ENCODE peak calls at places on chromosome 12, in ten cellular contexts. R is CD4-positive, alpha-beta T cell; O is tibial artery; M is prostate gland; E is SK-N-MC; C is PC-3; W is effector memory CD4-positive, alpha-beta T cell; I is IMR-90; Y is MM.1S; B is uterus. X is an unnamed sample.

GRCh38 chr12:107749094-107749493 is 11.8 kb downstream of the PRDM4 start:
- DNase-seq in R (no peak), O (no peak), M (no peak), E (no peak), C (peak; percentile 66), W (no peak), I (peak; percentile 17), Y (no peak), B (no peak), X (no peak)

GRCh38 chr12:22481557-22482104 is 62.7 kb downstream of the C2CD5 start:
- DNase-seq in R (no peak), O (no peak), M (no peak), E (no peak), C (no peak), W (no peak), I (no peak), Y (no peak), B (no peak), X (no peak)

GRCh38 chr12:121857322-121858246 is 1.1 kb downstream of the HPD start:
- DNase-seq in R (no peak), O (no peak), M (no peak), E (no peak), C (no peak), W (no peak), I (no peak), Y (no peak), B (no peak), X (no peak)

GRCh38 chr12:14824012-14824634 is 10.1 kb upstream of the SMCO3 start:
- DNase-seq in R (no peak), O (no peak), M (no peak), E (no peak), C (no peak), W (no peak), I (peak; percentile 22), Y (no peak), B (no peak), X (no peak)

GRCh38 chr12:60666895-60667294 is 1071.1 kb downstream of the SLC16A7 start:
- DNase-seq in R (no peak), O (no peak), M (no peak), E (no peak), C (no peak), W (no peak), I (no peak), Y (no peak), B (no peak), X (no peak)

GRCh38 chr12:51866762-51867161 is 18.2 kb upstream of the FIGNL2 start:
- DNase-seq in R (no peak), O (no peak), M (no peak), E (no peak), C (no peak), W (no peak), I (no peak), Y (no peak), B (no peak), X (no peak)

GRCh38 chr12:26936559-26937442 is 980 bp downstream of the INTS13 start:
- DNase-seq in R (no peak), O (no peak), M (no peak), E (no peak), C (peak; percentile 17), W (peak; percentile 5), I (no peak), Y (peak; percentile 28), B (no peak), X (no peak)

GRCh38 chr12:104456950-104457745 is 400 bp downstream of the CHST11 start:
- DNase-seq in R (peak; percentile 47), O (peak; percentile 84), M (peak; percentile 77), E (no peak), C (peak; percentile 86), W (peak; percentile 33), I (peak; percentile 61), Y (peak; percentile 67), B (peak; percentile 78), X (peak; percentile 67)

GRCh38 chr12:95721320-95721719 is 69.2 kb downstream of the NTN4 start:
- DNase-seq in R (no peak), O (no peak), M (peak; percentile 48), E (no peak), C (peak; percentile 16), W (no peak), I (peak; percentile 33), Y (no peak), B (no peak), X (no peak)

GRCh38 chr12:47222960-47223847 is 143.4 kb upstream of the AMIGO2 start:
- DNase-seq in R (no peak), O (no peak), M (no peak), E (no peak), C (no peak), W (no peak), I (no peak), Y (no peak), B (no peak), X (no peak)

GRCh38 chr12:18723752-18724151 is 14.1 kb downstream of the PLCZ1 start:
- DNase-seq in R (no peak), O (no peak), M (peak; percentile 19), E (no peak), C (peak; percentile 89), W (no peak), I (peak; percentile 93), Y (no peak), B (no peak), X (no peak)

GRCh38 chr12:14153803-14154202 is 172.4 kb upstream of the GRIN2B start:
- DNase-seq in R (no peak), O (no peak), M (no peak), E (no peak), C (no peak), W (no peak), I (no peak), Y (no peak), B (no peak), X (no peak)

GRCh38 chr12:12686472-12686871 is 9.5 kb downstream of the GPR19 start:
- DNase-seq in R (no peak), O (no peak), M (no peak), E (no peak), C (no peak), W (no peak), I (no peak), Y (no peak), B (no peak), X (no peak)

GRCh38 chr12:76457818-76458217 is 101.8 kb downstream of the OSBPL8 start:
- DNase-seq in R (no peak), O (no peak), M (no peak), E (no peak), C (no peak), W (no peak), I (no peak), Y (no peak), B (no peak), X (no peak)

GRCh38 chr12:76455582-76456345 is 103.8 kb downstream of the OSBPL8 start:
- DNase-seq in R (no peak), O (no peak), M (peak; percentile 14), E (peak; percentile 32), C (peak; percentile 95), W (no peak), I (peak; percentile 95), Y (peak; percentile 53), B (no peak), X (no peak)

GRCh38 chr12:76460807-76461206 is 98.8 kb downstream of the OSBPL8 start:
- DNase-seq in R (no peak), O (no peak), M (no peak), E (no peak), C (no peak), W (no peak), I (no peak), Y (no peak), B (no peak), X (no peak)

GRCh38 chr12:76451528-76451927 is 103.3 kb upstream of the BBS10 start:
- DNase-seq in R (no peak), O (no peak), M (no peak), E (no peak), C (peak; percentile 21), W (no peak), I (no peak), Y (no peak), B (no peak), X (no peak)

GRCh38 chr12:76457010-76457409 is 102.6 kb downstream of the OSBPL8 start:
- DNase-seq in R (no peak), O (no peak), M (no peak), E (no peak), C (no peak), W (no peak), I (no peak), Y (no peak), B (no peak), X (no peak)
- H3K27ac ChIP-seq in R (no peak overlapping the region), O (no peak overlapping the region), M (no peak overlapping the region), E (no peak overlapping the region), C (no peak overlapping the region), W (no peak overlapping the region), I (no peak overlapping the region), Y (no peak overlapping the region), B (no peak overlapping the region), X (no peak overlapping the region)

GRCh38 chr12:7959278-7960063 is 23.5 kb upstream of the SLC2A3 start:
- DNase-seq in R (no peak), O (no peak), M (no peak), E (peak; percentile 96), C (peak; percentile 52), W (peak; percentile 46), I (no peak), Y (peak; percentile 77), B (no peak), X (no peak)
- H3K27ac ChIP-seq in R (peak overlapping the region; percentile 59), O (peak overlapping the region; percentile 69), M (no peak overlapping the region), E (peak overlapping the region; percentile 88), C (no peak overlapping the region), W (peak overlapping the region; percentile 88), I (no peak overlapping the region), Y (peak overlapping the region; percentile 66), B (peak overlapping the region; percentile 73), X (no peak overlapping the region)

DNA sequence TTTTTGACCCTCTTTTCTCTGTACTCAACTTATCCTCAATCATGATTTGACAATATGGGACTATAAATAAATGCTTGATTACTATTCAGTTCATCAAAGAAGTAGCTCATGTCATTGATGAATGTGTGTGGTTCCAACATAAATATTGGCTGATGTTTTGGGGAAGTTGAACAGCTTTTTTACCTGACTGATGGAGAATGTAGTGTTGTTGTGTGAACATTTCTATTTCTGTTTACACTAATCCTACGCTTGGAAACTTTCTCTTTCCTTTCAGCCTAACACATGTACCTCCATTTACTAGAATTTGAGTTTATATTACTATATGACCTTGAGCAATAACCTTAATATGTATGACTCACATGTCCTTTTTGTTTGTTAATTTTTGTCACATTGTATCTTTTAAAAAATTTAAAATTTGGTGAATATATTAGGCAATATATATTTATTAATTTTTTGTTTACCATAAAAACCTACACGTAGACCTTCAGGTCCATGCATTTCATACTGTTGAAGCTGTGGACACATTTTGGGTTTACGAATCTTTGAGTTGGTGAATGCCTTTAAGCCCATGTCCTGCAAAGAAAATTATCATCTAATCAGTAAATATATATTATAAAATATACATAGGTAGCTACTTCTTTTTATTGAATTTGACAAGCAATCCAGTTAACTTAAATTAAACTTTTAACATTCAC is 21.1 kb downstream of the A2M start:
- DNase-seq in R (no peak), O (no peak), M (no peak), E (no peak), C (no peak), W (no peak), I (no peak), Y (no peak), B (no peak), X (no peak)
- H3K27ac ChIP-seq in R (no peak overlapping the region), O (no peak overlapping the region), M (no peak overlapping the region), E (no peak overlapping the region), C (no peak overlapping the region), W (no peak overlapping the region), I (no peak overlapping the region), Y (no peak overlapping the region), B (no peak overlapping the region), X (no peak overlapping the region)

DNA sequence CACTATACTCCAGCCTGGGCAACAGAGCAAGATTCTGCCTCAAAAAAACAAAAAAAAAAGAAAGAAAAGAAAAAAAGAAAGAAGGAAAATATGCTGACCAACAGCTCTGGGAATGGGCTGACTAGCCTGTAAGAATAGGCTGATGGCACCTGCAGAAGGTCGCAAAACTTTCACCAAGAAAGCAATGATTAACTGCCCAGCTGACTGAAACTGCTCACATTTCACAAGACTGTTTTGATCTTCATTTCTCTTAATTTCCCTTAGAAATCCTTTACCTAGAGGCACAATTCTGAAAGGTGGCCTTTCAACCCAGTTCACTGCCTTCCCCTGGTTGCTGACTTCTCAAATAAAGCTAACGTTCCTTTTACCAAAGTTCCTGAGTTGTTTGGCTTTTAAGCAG is 12.4 kb downstream of the BEST3 start:
- DNase-seq in R (no peak), O (no peak), M (no peak), E (no peak), C (no peak), W (no peak), I (no peak), Y (peak; percentile 66), B (no peak), X (no peak)
- H3K27ac ChIP-seq in R (no peak overlapping the region), O (no peak overlapping the region), M (no peak overlapping the region), E (no peak overlapping the region), C (peak overlapping the region; percentile 85), W (no peak overlapping the region), I (no peak overlapping the region), Y (peak overlapping the region; percentile 36), B (no peak overlapping the region), X (no peak overlapping the region)

X was measured in caudate nucleus.